ENCODE peak calls at places on chromosomes 2 and 18, in six cellular contexts. L is transverse colon, O is A549, G is esophagus muscularis mucosa, E is sigmoid colon, C is K562. S is an unnamed sample.
A peak's percentile ranks its signal among the peaks of the same experiment; 100 is the strongest.

GRCh38 chr18:10023853-10024638 is 110.2 kb downstream of the VAPA start:
- DNase-seq in L (no peak), O (no peak), G (no peak), E (no peak), C (no peak), S (no peak)

GRCh38 chr2:204776781-204777559 is 231.7 kb downstream of the PARD3B start:
- DNase-seq in L (no peak), O (no peak), G (no peak), E (no peak), C (no peak), S (no peak)

GRCh38 chr2:108594982-108595464 is 60.8 kb downstream of the LIMS1 start:
- DNase-seq in L (no peak), O (no peak), G (no peak), E (no peak), C (peak; percentile 96), S (no peak)

GRCh38 chr2:27241761-27242613 is 20.9 kb downstream of the SLC30A3 start:
- DNase-seq in L (no peak), O (no peak), G (no peak), E (no peak), C (no peak), S (no peak)

GRCh38 chr2:2142350-2142749 is 188.7 kb downstream of the MYT1L start:
- DNase-seq in L (no peak), O (no peak), G (no peak), E (no peak), C (peak; percentile 3), S (no peak)

GRCh38 chr2:224381913-224382647 is 19.8 kb downstream of the FAM124B start:
- DNase-seq in L (no peak), O (no peak), G (no peak), E (no peak), C (no peak), S (no peak)

GRCh38 chr2:69957970-69958369 is 3.5 kb downstream of the ASPRV1 start:
- DNase-seq in L (no peak), O (no peak), G (no peak), E (no peak), C (no peak), S (no peak)

GRCh38 chr2:152481881-152482280 is 146.9 kb downstream of the FMNL2 start:
- DNase-seq in L (peak; percentile 34), O (no peak), G (no peak), E (no peak), C (no peak), S (no peak)

GRCh38 chr2:204108301-204108700 is 171.7 kb downstream of the ICOS start:
- DNase-seq in L (no peak), O (peak; percentile 16), G (no peak), E (no peak), C (peak; percentile 42), S (no peak)

GRCh38 chr2:232573821-232574435 is 23.4 kb downstream of the EIF4E2 start:
- DNase-seq in L (no peak), O (no peak), G (no peak), E (no peak), C (no peak), S (no peak)

GRCh38 chr2:15177103-15177502 is 384.0 kb downstream of the NBAS start:
- DNase-seq in L (no peak), O (no peak), G (no peak), E (no peak), C (no peak), S (no peak)

GRCh38 chr2:22291074-22291473 is 1093.9 kb upstream of the KLHL29 start:
- DNase-seq in L (no peak), O (no peak), G (no peak), E (no peak), C (no peak), S (no peak)

GRCh38 chr2:181694271-181694670 is 14.0 kb upstream of the NEUROD1 start:
- DNase-seq in L (no peak), O (no peak), G (no peak), E (no peak), C (no peak), S (no peak)

GRCh38 chr2:132884692-132885091 is 214.7 kb upstream of the LYPD1 start:
- DNase-seq in L (no peak), O (no peak), G (no peak), E (no peak), C (no peak), S (no peak)

GRCh38 chr18:43049021-43049420 is 66.5 kb downstream of the RIT2 start:
- DNase-seq in L (no peak), O (no peak), G (no peak), E (no peak), C (no peak), S (no peak)

GRCh38 chr2:63378589-63378988 is 209.7 kb downstream of the WDPCP start:
- DNase-seq in L (no peak), O (no peak), G (no peak), E (no peak), C (peak; percentile 14), S (no peak)

GRCh38 chr2:145731467-145731866 is 1211.5 kb upstream of the ZEB2 start:
- DNase-seq in L (no peak), O (no peak), G (no peak), E (no peak), C (no peak), S (no peak)

GRCh38 chr18:8744656-8745055 is 39.3 kb downstream of the MTCL1 start:
- DNase-seq in L (no peak), O (no peak), G (no peak), E (no peak), C (no peak), S (no peak)

GRCh38 chr18:40695526-40695925 is 1259.5 kb upstream of the PIK3C3 start:
- DNase-seq in L (no peak), O (no peak), G (no peak), E (no peak), C (no peak), S (no peak)

GRCh38 chr2:46942143-46942526 is 26.5 kb upstream of the MCFD2 start:
- DNase-seq in L (peak; percentile 75), O (peak; percentile 38), G (no peak), E (no peak), C (peak; percentile 38), S (peak; percentile 44)

GRCh38 chr2:143802871-143803650 is 673.8 kb downstream of the ARHGAP15 start:
- DNase-seq in L (no peak), O (no peak), G (no peak), E (no peak), C (no peak), S (no peak)

DNA sequence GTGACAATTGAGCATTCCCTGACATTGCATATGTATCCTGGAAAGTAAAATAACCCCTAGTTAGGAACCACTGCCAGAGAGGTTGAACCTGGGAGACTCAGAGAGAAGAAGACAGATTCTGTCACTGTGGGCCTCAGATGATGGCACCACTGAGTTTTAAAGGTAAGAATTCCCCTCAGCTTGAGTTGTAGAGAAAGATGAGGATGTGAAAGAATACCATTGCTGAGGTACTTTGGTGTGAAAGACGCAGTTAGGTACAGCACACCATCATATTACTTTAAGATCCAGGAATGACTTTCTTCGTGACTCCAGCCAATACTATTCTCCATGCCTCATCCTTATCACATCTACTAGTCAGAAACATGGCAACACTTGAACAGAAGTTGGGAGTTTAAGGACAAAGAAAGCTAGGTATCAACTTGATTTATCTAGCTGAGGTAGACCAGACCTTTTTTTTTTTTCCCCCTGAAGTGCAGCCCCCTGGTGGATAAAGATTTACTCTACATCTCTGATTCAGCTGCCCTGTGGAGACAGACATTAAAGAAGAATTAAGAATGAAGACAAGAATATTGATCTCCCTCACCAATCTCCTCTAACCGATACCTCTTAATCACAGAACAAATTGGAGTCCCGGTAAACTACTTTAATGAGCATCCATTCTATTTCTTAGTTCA is 630.5 kb upstream of the FANCL start:
- DNase-seq in L (no peak), O (no peak), G (no peak), E (no peak), C (peak; percentile 21), S (no peak)
- TF ChIP-seq CTCF in L (no peak), O (no peak), G (no peak), E (no peak), C (peak; percentile 17), S (no peak)

DNA sequence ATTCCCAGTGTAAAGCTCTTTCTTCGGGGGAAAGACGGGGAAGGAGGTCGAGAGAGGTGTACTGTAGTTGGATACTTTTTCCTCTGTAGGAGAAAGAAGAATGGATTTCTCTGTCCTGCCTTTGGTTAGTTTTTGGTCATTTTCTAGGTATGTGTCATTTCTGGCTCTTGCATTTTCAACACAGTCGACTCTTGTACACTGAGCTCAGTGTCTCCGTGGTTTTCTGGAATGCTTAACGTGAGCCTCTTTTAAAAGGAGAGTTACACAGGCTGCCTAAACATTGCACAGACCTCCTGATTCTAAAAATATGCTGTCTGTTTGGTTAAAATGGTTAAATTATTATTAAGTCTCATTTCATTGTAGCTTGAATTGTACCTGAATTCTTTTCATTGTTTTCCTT is 21.8 kb upstream of the GLS start:
- DNase-seq in L (no peak), O (no peak), G (no peak), E (no peak), C (no peak), S (no peak)
- TF ChIP-seq EP300 in L (no peak), O (no peak), G (no peak), E (no peak), C (no peak), S (no peak)

GRCh38 chr18:74081966-74082365 is 65.7 kb downstream of the FBXO15 start:
- DNase-seq in L (no peak), O (no peak), G (no peak), E (no peak), C (no peak), S (no peak)

GRCh38 chr18:74082476-74083070 is 65.1 kb downstream of the FBXO15 start:
- DNase-seq in L (peak; percentile 66), O (peak; percentile 60), G (no peak), E (no peak), C (no peak), S (no peak)

GRCh38 chr18:74078257-74078656 is 69.4 kb downstream of the FBXO15 start:
- DNase-seq in L (no peak), O (no peak), G (no peak), E (no peak), C (no peak), S (no peak)

GRCh38 chr18:74083071-74083954 is 64.3 kb downstream of the FBXO15 start:
- DNase-seq in L (no peak), O (no peak), G (no peak), E (no peak), C (no peak), S (no peak)

GRCh38 chr18:74084184-74084583 is 63.5 kb downstream of the FBXO15 start:
- DNase-seq in L (no peak), O (no peak), G (no peak), E (no peak), C (no peak), S (no peak)
- TF ChIP-seq CTCF in L (no peak), O (no peak), G (no peak), E (no peak), C (no peak), S (no peak)

DNA sequence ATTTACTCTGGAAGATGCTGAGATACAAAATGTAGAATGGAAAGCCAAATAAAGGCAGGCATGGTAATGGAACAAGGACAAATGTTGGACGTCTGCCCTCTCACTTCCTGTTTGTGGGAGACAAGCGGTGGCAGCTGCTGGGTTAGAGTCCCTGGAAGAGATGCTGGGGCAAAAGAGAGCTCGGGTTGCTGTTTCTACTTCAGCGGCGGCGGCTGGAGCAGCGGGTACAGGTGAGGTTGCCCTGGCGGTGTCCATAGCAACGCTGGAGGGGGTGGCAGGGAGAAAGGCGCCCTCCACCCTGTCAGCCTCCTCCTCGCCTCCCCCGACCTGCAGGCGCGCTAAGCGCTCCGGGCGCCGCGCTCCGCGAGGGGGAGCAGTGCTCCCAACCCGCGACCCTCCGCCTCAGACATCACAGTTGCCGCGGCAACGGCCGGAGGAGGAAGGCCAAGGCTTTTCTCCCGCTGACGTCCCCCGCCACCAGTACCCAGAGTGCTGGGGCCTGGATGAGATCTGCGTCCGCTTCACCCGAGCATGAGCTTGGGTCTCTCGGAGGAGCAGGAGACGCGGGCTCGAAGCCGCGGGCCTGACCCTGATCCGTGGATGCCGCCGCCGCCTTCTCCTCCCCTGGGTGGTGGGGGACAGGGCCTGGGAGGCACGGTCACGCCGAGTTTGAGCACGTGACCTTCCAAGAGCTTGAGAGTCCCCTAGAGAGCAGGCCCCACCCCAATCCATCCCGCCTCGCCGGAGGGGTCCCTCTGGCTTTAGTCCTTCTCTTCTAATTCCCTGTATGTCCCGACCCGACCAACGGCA is 65.6 kb downstream of the NOL4 start:
- DNase-seq in L (no peak), O (no peak), G (no peak), E (peak; percentile 64), C (no peak), S (peak; percentile 30)
- TF ChIP-seq EP300 in L (no peak), O (no peak), G (no peak), E (no peak), C (no peak), S (no peak)